ENCODE peak calls at places on chromosomes 7 and 10, in four cellular contexts. B, V, Z and M are unnamed samples.

GRCh38 chr7:158395780-158396214 is 191.8 kb downstream of the PTPRN2 start:
- DNase-seq in Z (peak), B (no peak), V (no peak), M (no peak)

GRCh38 chr7:131605280-131605878 is 49.0 kb upstream of the PODXL start:
- DNase-seq in Z (peak), V (no peak), B (no peak), M (no peak)

GRCh38 chr7:158407581-158408331 is 179.9 kb downstream of the PTPRN2 start:
- DNase-seq in V (peak), B (no peak), Z (peak), M (no peak)

GRCh38 chr7:33853361-33854062 is 51.8 kb upstream of the BMPER start:
- DNase-seq in Z (peak), V (no peak), B (no peak), M (no peak)

GRCh38 chr10:117640406-117640805 is 97.9 kb downstream of the EMX2 start:
- DNase-seq in Z (no peak), V (no peak), B (no peak), M (no peak)

GRCh38 chr10:58780481-58780880 is 267.8 kb downstream of the BICC1 start:
- DNase-seq in B (no peak), V (no peak), Z (peak), M (no peak)

GRCh38 chr10:104256335-104257080 is 1.8 kb downstream of the GSTO1 start:
- DNase-seq in V (peak), Z (peak), B (no peak), M (no peak)

GRCh38 chr10:122323188-122323587 is 51.3 kb upstream of the PLEKHA1 start:
- DNase-seq in B (no peak), Z (no peak), V (no peak), M (no peak)

GRCh38 chr7:29314148-29314547 is 119.6 kb downstream of the CHN2 start:
- DNase-seq in B (no peak), Z (no peak), V (no peak), M (no peak)

GRCh38 chr7:159195926-159196325 is 51.3 kb upstream of the VIPR2 start:
- DNase-seq in B (no peak), V (no peak), Z (no peak), M (no peak)

GRCh38 chr10:91653214-91653875 is 20.5 kb upstream of the PPP1R3C start:
- DNase-seq in V (peak), B (no peak), Z (peak), M (no peak)

GRCh38 chr10:49015700-49016099 is 76.1 kb upstream of the LRRC18 start:
- DNase-seq in V (no peak), B (no peak), Z (no peak), M (no peak)

GRCh38 chr10:114172776-114173555 is 1.0 kb downstream of the CCDC186 start:
- DNase-seq in V (no peak), Z (peak), B (no peak), M (no peak)

GRCh38 chr7:134527979-134528371 is 608 bp downstream of the AKR1B10 start:
- DNase-seq in B (no peak), Z (peak), V (peak), M (no peak)

GRCh38 chr7:78970440-78970916 is 483.0 kb downstream of the MAGI2 start:
- DNase-seq in B (no peak), Z (peak), V (peak), M (no peak)

GRCh38 chr10:30755474-30755873 is 125.9 kb upstream of the LYZL2 start:
- DNase-seq in B (no peak), Z (peak), V (no peak), M (no peak)
- H3K27ac ChIP-seq in B (no peak), Z (peak), V (no peak), M (no peak)

DNA sequence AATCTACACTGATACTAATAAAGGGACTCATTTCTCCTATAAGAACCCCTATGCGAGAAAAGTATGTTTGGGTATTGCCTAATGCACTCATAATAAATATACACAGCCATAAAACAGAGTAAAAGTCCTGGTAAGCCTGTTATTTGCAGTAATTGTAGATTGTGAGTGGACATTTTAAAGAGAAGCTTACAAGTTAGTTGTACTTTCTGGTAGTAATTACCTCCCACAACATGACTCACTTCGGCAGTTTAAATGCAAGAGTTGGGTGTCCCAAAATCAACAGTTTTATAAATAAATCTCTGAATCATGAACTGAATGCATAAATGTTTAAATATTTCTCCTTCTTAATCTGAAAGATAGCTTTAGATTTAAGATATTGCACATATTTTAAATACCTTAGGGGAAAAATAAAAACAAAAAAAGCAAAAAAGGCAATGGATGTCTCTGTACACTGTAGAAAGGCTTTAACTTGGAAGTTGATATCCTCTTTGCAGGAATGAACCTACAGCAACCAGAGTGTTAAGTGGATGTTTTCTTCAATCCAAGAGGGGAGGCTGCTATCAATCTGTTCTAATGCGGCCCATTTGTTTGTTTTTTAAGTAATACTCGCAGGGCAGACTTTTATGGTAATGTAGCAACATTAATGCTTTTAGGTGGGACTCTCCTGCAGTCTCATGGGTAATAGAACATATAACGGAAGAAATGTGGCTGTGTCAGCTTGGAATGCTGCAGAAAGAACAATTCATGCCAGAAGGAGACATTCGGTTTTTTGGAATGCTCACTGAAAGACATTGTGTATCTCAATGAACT is 57.3 kb upstream of the ZEB1 start:
- DNase-seq in B (no peak), V (peak), Z (peak), M (no peak)
- H3K27ac ChIP-seq in B (no peak), V (peak), Z (peak), M (no peak)

DNA sequence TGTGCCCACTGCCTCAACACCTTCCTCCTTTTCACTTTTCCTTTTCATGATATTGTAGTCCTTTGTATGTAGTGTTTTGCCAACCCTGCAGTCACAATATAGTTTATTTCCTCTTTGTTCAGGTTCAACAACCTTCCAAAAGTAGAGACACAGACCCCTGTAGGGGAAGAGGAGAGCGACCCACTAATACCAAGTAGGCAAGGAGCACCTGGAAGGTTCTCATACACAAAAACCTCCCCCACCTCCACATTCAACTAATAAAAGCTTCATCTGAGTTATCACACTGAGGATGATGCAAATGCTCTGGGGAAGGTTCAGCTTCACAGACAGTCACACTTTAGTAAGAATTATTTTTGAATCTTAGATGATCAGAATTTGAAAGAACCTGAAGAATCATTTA is 41.6 kb downstream of the PIK3AP1 start:
- DNase-seq in B (no peak), V (no peak), Z (no peak), M (no peak)
- H3K27ac ChIP-seq in B (no peak), V (no peak), Z (no peak), M (no peak)

GRCh38 chr10:12214093-12214492 is 18.1 kb downstream of the CDC123 start:
- DNase-seq in V (no peak), Z (no peak), B (no peak), M (no peak)
- H3K27ac ChIP-seq in V (no peak), Z (peak), B (no peak), M (no peak)

DNA sequence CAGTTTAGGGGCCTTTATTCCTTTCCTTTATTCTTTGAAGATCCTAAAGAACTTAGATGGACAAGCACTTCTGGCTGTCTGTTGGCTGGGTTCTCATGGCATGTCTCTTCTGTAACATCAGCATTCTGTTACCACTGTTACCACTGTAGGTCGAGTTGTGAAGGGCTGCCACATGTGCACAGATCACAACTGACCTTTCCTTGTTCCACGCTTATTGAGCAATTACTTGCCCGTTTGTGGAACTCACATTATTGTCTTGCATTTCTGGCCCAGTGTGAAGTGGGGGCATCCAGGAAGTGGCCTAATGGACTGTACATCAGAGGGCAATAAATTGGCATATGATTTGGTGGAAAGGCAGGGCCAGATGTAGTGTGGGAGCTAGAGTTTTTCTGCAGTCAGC is 23.7 kb downstream of the GBF1 start:
- DNase-seq in Z (peak), V (no peak), B (no peak), M (no peak)
- H3K27ac ChIP-seq in Z (peak), V (no peak), B (no peak), M (no peak)

GRCh38 chr7:55111007-55111406 is 92.2 kb downstream of the EGFR start:
- DNase-seq in B (no peak), V (no peak), Z (peak), M (no peak)
- H3K27ac ChIP-seq in B (no peak), V (no peak), Z (peak), M (peak)

GRCh38 chr10:132631348-132631735 is 93.8 kb downstream of the INPP5A start:
- DNase-seq in V (no peak), Z (peak), B (no peak), M (no peak)
- H3K27ac ChIP-seq in V (no peak), Z (no peak), B (peak), M (peak)

GRCh38 chr7:155920068-155920461 is 107.8 kb upstream of the SHH start:
- DNase-seq in B (no peak), V (no peak), Z (no peak), M (no peak)

GRCh38 chr7:155919400-155920067 is 107.3 kb upstream of the SHH start:
- DNase-seq in B (no peak), Z (no peak), V (peak), M (no peak)

GRCh38 chr7:155917836-155918385 is 105.6 kb upstream of the SHH start:
- DNase-seq in V (no peak), B (no peak), Z (no peak), M (no peak)

GRCh38 chr7:155916926-155917655 is 104.8 kb upstream of the SHH start:
- DNase-seq in Z (no peak), B (no peak), V (peak), M (no peak)

GRCh38 chr7:155918720-155919399 is 106.6 kb upstream of the SHH start:
- DNase-seq in V (peak), Z (peak), B (no peak), M (no peak)
- H3K27ac ChIP-seq in V (peak), Z (no peak), B (no peak), M (no peak)

GRCh38 chr7:24368161-24368560 is 84.2 kb downstream of the NPY start:
- DNase-seq in Z (no peak), V (no peak), B (no peak), M (no peak)
- H3K27ac ChIP-seq in Z (no peak), V (no peak), B (no peak), M (no peak)

GRCh38 chr10:60733189-60733815 is 45.0 kb upstream of the CDK1 start:
- DNase-seq in B (no peak), V (peak), Z (peak), M (no peak)
- H3K27ac ChIP-seq in B (no peak), V (peak), Z (no peak), M (no peak)